ENCODE peak calls at places on chromosomes 4 and X, in five cellular contexts. One of them, this sample, is unnamed.

GRCh38 chr4:85717366-85717765 is 242.4 kb downstream of the ARHGAP24 start:
- DNase-seq in mesenteric fat pad: no peak
- DNase-seq in GM04504: peak
- DNase-seq in thoracic aorta: no peak
- DNase-seq in mucosa of gallbladder: no peak
- DNase-seq in this sample: no peak

GRCh38 chrX:13482764-13483552 is 86.4 kb upstream of the EGFL6 start:
- DNase-seq in mesenteric fat pad: no peak
- DNase-seq in mucosa of gallbladder: no peak
- DNase-seq in GM04504: no peak
- DNase-seq in thoracic aorta: no peak
- DNase-seq in this sample: peak

GRCh38 chr4:88858752-88859151 is 161.1 kb upstream of the NAP1L5 start:
- DNase-seq in GM04504: no peak
- DNase-seq in thoracic aorta: no peak
- DNase-seq in mesenteric fat pad: no peak
- DNase-seq in mucosa of gallbladder: no peak
- DNase-seq in this sample: no peak

GRCh38 chrX:40240844-40241243 is 143.1 kb upstream of the BCOR start:
- DNase-seq in GM04504: no peak
- DNase-seq in mucosa of gallbladder: no peak
- DNase-seq in thoracic aorta: no peak
- DNase-seq in mesenteric fat pad: no peak
- DNase-seq in this sample: no peak

GRCh38 chr4:156347412-156348075 is 393.9 kb upstream of the CTSO start:
- DNase-seq in mesenteric fat pad: no peak
- DNase-seq in thoracic aorta: no peak
- DNase-seq in GM04504: no peak
- DNase-seq in mucosa of gallbladder: no peak
- DNase-seq in this sample: no peak

GRCh38 chrX:154374361-154375155 is at the start of gene FLNA:
- DNase-seq in mucosa of gallbladder: no peak
- DNase-seq in thoracic aorta: no peak
- DNase-seq in mesenteric fat pad: no peak
- DNase-seq in GM04504: no peak
- DNase-seq in this sample: no peak

GRCh38 chr4:156654410-156654809 is 317.2 kb downstream of the PDGFC start:
- DNase-seq in mucosa of gallbladder: no peak
- DNase-seq in GM04504: no peak
- DNase-seq in thoracic aorta: no peak
- DNase-seq in mesenteric fat pad: no peak
- DNase-seq in this sample: no peak

GRCh38 chr4:154503598-154503997 is 12.0 kb upstream of the DCHS2 start:
- DNase-seq in mesenteric fat pad: no peak
- DNase-seq in mucosa of gallbladder: no peak
- DNase-seq in thoracic aorta: no peak
- DNase-seq in GM04504: no peak
- DNase-seq in this sample: peak

GRCh38 chr4:40672528-40673522 is 43.2 kb upstream of the RBM47 start:
- DNase-seq in mesenteric fat pad: no peak
- DNase-seq in thoracic aorta: no peak
- DNase-seq in mucosa of gallbladder: peak
- DNase-seq in GM04504: peak
- DNase-seq in this sample: peak

GRCh38 chr4:186942745-186943606 is 219.3 kb upstream of the FAT1 start:
- DNase-seq in thoracic aorta: no peak
- DNase-seq in mesenteric fat pad: no peak
- DNase-seq in GM04504: no peak
- DNase-seq in mucosa of gallbladder: no peak
- DNase-seq in this sample: no peak

GRCh38 chrX:48508400-48509244 is at the start of gene PORCN:
- DNase-seq in mucosa of gallbladder: peak
- DNase-seq in GM04504: no peak
- DNase-seq in mesenteric fat pad: peak
- DNase-seq in thoracic aorta: no peak
- DNase-seq in this sample: no peak

GRCh38 chrX:49842603-49843002 is 13.5 kb downstream of the PAGE4 start:
- DNase-seq in mesenteric fat pad: no peak
- DNase-seq in GM04504: no peak
- DNase-seq in mucosa of gallbladder: no peak
- DNase-seq in thoracic aorta: no peak
- DNase-seq in this sample: no peak

GRCh38 chrX:42149786-42150185 is 226.4 kb upstream of the CASK start:
- DNase-seq in mucosa of gallbladder: no peak
- DNase-seq in thoracic aorta: no peak
- DNase-seq in GM04504: peak
- DNase-seq in mesenteric fat pad: no peak
- DNase-seq in this sample: no peak

GRCh38 chrX:107825698-107826285 is at the start of gene MID2:
- DNase-seq in mucosa of gallbladder: peak
- DNase-seq in thoracic aorta: no peak
- DNase-seq in mesenteric fat pad: no peak
- DNase-seq in GM04504: no peak
- DNase-seq in this sample: no peak

GRCh38 chr4:83771113-83771705 is 235.3 kb downstream of the GPAT3 start:
- DNase-seq in GM04504: peak
- DNase-seq in thoracic aorta: no peak
- DNase-seq in mesenteric fat pad: no peak
- DNase-seq in mucosa of gallbladder: no peak
- DNase-seq in this sample: peak

GRCh38 chr4:7487998-7488671 is 53.4 kb upstream of the PSAPL1 start:
- DNase-seq in mesenteric fat pad: no peak
- DNase-seq in GM04504: no peak
- DNase-seq in thoracic aorta: no peak
- DNase-seq in mucosa of gallbladder: no peak
- DNase-seq in this sample: no peak

GRCh38 chr4:118969359-118969758 is 80.7 kb downstream of the SYNPO2 start:
- DNase-seq in mucosa of gallbladder: peak
- DNase-seq in mesenteric fat pad: no peak
- DNase-seq in thoracic aorta: peak
- DNase-seq in GM04504: no peak
- DNase-seq in this sample: peak

GRCh38 chr4:183260491-183261151 is 59.5 kb downstream of the CLDN22 start:
- DNase-seq in mesenteric fat pad: no peak
- DNase-seq in GM04504: no peak
- DNase-seq in mucosa of gallbladder: peak
- DNase-seq in thoracic aorta: no peak
- DNase-seq in this sample: no peak